ENCODE peak calls at places on chromosome 1, in five cellular contexts. R is epithelial cell of esophagus; E is HuH-7; Q is HS-5; V is stimulated activated CD8-positive, alpha-beta memory T cell treated with anti-CD3 and anti-CD28 coated beads, Interleukin-4, amount 100 ng/mL, for 1 hour. X is an unnamed sample.

GRCh38 chr1:160503087-160503486 is 20.0 kb downstream of the SLAMF6 start:
- DNase-seq in R (no peak), E (no peak), Q (no peak), V (no peak), X (no peak)

GRCh38 chr1:234842726-234843641 is 233.0 kb upstream of the IRF2BP2 start:
- DNase-seq in R (no peak), E (no peak), Q (no peak), V (no peak), X (no peak)

GRCh38 chr1:177247777-177248176 is 77.0 kb downstream of the BRINP2 start:
- DNase-seq in R (no peak), E (no peak), Q (no peak), V (no peak), X (no peak)

GRCh38 chr1:22936681-22937080 is 36.0 kb downstream of the LACTBL1 start:
- DNase-seq in R (no peak), E (no peak), Q (no peak), V (no peak), X (no peak)

GRCh38 chr1:44485229-44485932 is 80.3 kb downstream of the RNF220 start:
- DNase-seq in R (peak; percentile 76), E (no peak), Q (peak; percentile 61), V (no peak), X (no peak)

GRCh38 chr1:161013104-161013590 is 7.8 kb downstream of the F11R start:
- DNase-seq in R (peak; percentile 39), E (no peak), Q (no peak), V (no peak), X (no peak)

GRCh38 chr1:94806451-94806861 is 13.7 kb upstream of the SLC44A3 start:
- DNase-seq in R (peak; percentile 42), E (no peak), Q (no peak), V (no peak), X (no peak)

GRCh38 chr1:29426701-29427279 is 190.5 kb downstream of the PTPRU start:
- DNase-seq in R (no peak), E (no peak), Q (no peak), V (no peak), X (no peak)

GRCh38 chr1:62687421-62687902 is 724 bp downstream of the DOCK7 start:
- DNase-seq in R (peak; percentile 35), E (peak; percentile 23), Q (peak; percentile 22), V (no peak), X (peak; percentile 46)

GRCh38 chr1:243982451-243983018 is 68.5 kb upstream of the ZBTB18 start:
- DNase-seq in R (no peak), E (no peak), Q (no peak), V (no peak), X (peak; percentile 9)

GRCh38 chr1:72357411-72357810 is 75.1 kb upstream of the NEGR1 start:
- DNase-seq in R (peak; percentile 75), E (no peak), Q (no peak), V (no peak), X (no peak)

GRCh38 chr1:245657371-245657770 is 502.6 kb downstream of the KIF26B start:
- DNase-seq in R (no peak), E (no peak), Q (no peak), V (no peak), X (no peak)

GRCh38 chr1:1090424-1091343 is 16.6 kb upstream of the RNF223 start:
- DNase-seq in R (no peak), E (no peak), Q (no peak), V (no peak), X (no peak)

GRCh38 chr1:234716907-234717375 is 107.0 kb upstream of the IRF2BP2 start:
- DNase-seq in R (no peak), E (no peak), Q (no peak), V (no peak), X (peak; percentile 49)

GRCh38 chr1:171814692-171815091 is 26.6 kb upstream of the DNM3 start:
- DNase-seq in R (no peak), E (no peak), Q (no peak), V (no peak), X (no peak)

GRCh38 chr1:111217183-111217910 is 10.2 kb upstream of the CHI3L2 start:
- DNase-seq in R (no peak), E (no peak), Q (no peak), V (no peak), X (no peak)

GRCh38 chr1:234078143-234078542 is 173.7 kb downstream of the SLC35F3 start:
- DNase-seq in R (no peak), E (no peak), Q (no peak), V (no peak), X (no peak)

GRCh38 chr1:30403732-30404131 is 319.7 kb downstream of the MATN1 start:
- DNase-seq in R (no peak), E (no peak), Q (no peak), V (no peak), X (no peak)

X was measured in Caco-2.